ENCODE peak calls at places on chromosome 6, in seven cellular contexts. X is choroid plexus epithelial cell, O is RPMI7951, B is HEK293T, M is NCI-H226, L is endodermal cell, H is H54. T is an unnamed sample.
A peak's percentile ranks its signal among the peaks of the same experiment; 100 is the strongest.

GRCh38 chr6:16334671-16335070 is 96.3 kb downstream of the GMPR start:
- DNase-seq in L (peak; percentile 11), H (no peak), X (peak; percentile 91), O (peak; percentile 97), M (peak; percentile 90), B (no peak), T (peak; percentile 98)

GRCh38 chr6:83215131-83216047 is 22.2 kb downstream of the RWDD2A start:
- DNase-seq in O (peak; percentile 73), L (peak; percentile 69), B (peak; percentile 56), M (peak; percentile 47), X (peak; percentile 89), H (no peak), T (peak; percentile 79)

GRCh38 chr6:20630617-20631448 is 96.6 kb downstream of the CDKAL1 start:
- DNase-seq in L (no peak), O (no peak), M (no peak), X (no peak), B (no peak), H (no peak), T (no peak)

GRCh38 chr6:99613705-99614429 is 7.2 kb downstream of the PRDM13 start:
- DNase-seq in B (peak; percentile 52), L (peak; percentile 85), X (no peak), H (no peak), M (no peak), O (no peak), T (peak; percentile 14)

GRCh38 chr6:157461000-157461915 is 80.3 kb downstream of the ZDHHC14 start:
- DNase-seq in M (peak; percentile 53), H (no peak), L (peak; percentile 82), B (peak; percentile 72), O (no peak), X (peak; percentile 71), T (no peak)

GRCh38 chr6:139473239-139473701 is 98.8 kb upstream of the CITED2 start:
- DNase-seq in B (peak; percentile 21), X (peak; percentile 86), H (peak; percentile 18), M (no peak), L (peak; percentile 68), O (peak; percentile 72), T (no peak)

GRCh38 chr6:152637422-152638047 is 373 bp upstream of the SYNE1 start:
- DNase-seq in H (no peak), X (peak; percentile 21), M (no peak), B (no peak), O (peak; percentile 23), L (no peak), T (no peak)

GRCh38 chr6:165456327-165456726 is 146.9 kb upstream of the C6orf118 start:
- DNase-seq in H (no peak), O (no peak), X (peak; percentile 64), B (no peak), L (no peak), M (no peak), T (peak; percentile 4)

GRCh38 chr6:143941852-143942627 is 66.0 kb downstream of the PLAGL1 start:
- DNase-seq in O (peak; percentile 64), B (peak; percentile 77), X (peak; percentile 77), H (peak; percentile 23), M (peak; percentile 22), L (peak; percentile 95), T (peak; percentile 61)

GRCh38 chr6:169921853-169922779 is 170.7 kb downstream of the ERMARD start:
- DNase-seq in L (no peak), H (no peak), B (no peak), X (no peak), M (no peak), O (peak; percentile 65), T (no peak)

GRCh38 chr6:2697291-2697690 is 53.4 kb downstream of the MYLK4 start:
- DNase-seq in L (no peak), M (no peak), X (no peak), B (no peak), H (no peak), O (no peak), T (no peak)

T was measured in fibroblast of villous mesenchyme.